ENCODE peak calls at places on chromosomes 1 and 21, in seven cellular contexts. One of them, this sample, is unnamed.

GRCh38 chr1:245277276-245277675 is 122.5 kb downstream of the KIF26B start:
- DNase-seq in right lobe of liver: no peak
- DNase-seq in upper lobe of right lung: no peak
- DNase-seq in neural progenitor cell: peak; percentile 57
- DNase-seq in Panc1: no peak
- DNase-seq in pancreas: no peak
- DNase-seq in lung: no peak
- DNase-seq in this sample: no peak

GRCh38 chr1:108815566-108815965 is 41.3 kb downstream of the AKNAD1 start:
- DNase-seq in right lobe of liver: no peak
- DNase-seq in upper lobe of right lung: no peak
- DNase-seq in neural progenitor cell: no peak
- DNase-seq in Panc1: no peak
- DNase-seq in pancreas: no peak
- DNase-seq in lung: no peak
- DNase-seq in this sample: no peak

GRCh38 chr1:109838838-109839240 is 71.8 kb upstream of the CSF1 start:
- DNase-seq in right lobe of liver: no peak
- DNase-seq in upper lobe of right lung: no peak
- DNase-seq in neural progenitor cell: no peak
- DNase-seq in Panc1: no peak
- DNase-seq in pancreas: no peak
- DNase-seq in lung: no peak
- DNase-seq in this sample: peak; percentile 73

GRCh38 chr1:77018386-77019156 is 151.3 kb downstream of the ST6GALNAC5 start:
- DNase-seq in right lobe of liver: no peak
- DNase-seq in upper lobe of right lung: no peak
- DNase-seq in neural progenitor cell: no peak
- DNase-seq in Panc1: no peak
- DNase-seq in pancreas: no peak
- DNase-seq in lung: no peak
- DNase-seq in this sample: no peak

GRCh38 chr1:167795810-167796740 is 74.3 kb downstream of the MPZL1 start:
- DNase-seq in right lobe of liver: no peak
- DNase-seq in upper lobe of right lung: no peak
- DNase-seq in neural progenitor cell: no peak
- DNase-seq in Panc1: no peak
- DNase-seq in pancreas: no peak
- DNase-seq in lung: no peak
- DNase-seq in this sample: no peak

GRCh38 chr1:27307851-27308598 is 13.9 kb upstream of the TMEM222 start:
- DNase-seq in right lobe of liver: no peak
- DNase-seq in upper lobe of right lung: peak; percentile 34
- DNase-seq in neural progenitor cell: peak; percentile 39
- DNase-seq in Panc1: no peak
- DNase-seq in pancreas: no peak
- DNase-seq in lung: no peak
- DNase-seq in this sample: no peak

GRCh38 chr1:93028542-93028941 is 50.5 kb upstream of the MTF2 start:
- DNase-seq in right lobe of liver: no peak
- DNase-seq in upper lobe of right lung: no peak
- DNase-seq in neural progenitor cell: no peak
- DNase-seq in Panc1: no peak
- DNase-seq in pancreas: no peak
- DNase-seq in lung: no peak
- DNase-seq in this sample: no peak

GRCh38 chr1:58755468-58755872 is 28.4 kb downstream of the JUN start:
- DNase-seq in right lobe of liver: peak; percentile 83
- DNase-seq in upper lobe of right lung: peak; percentile 69
- DNase-seq in neural progenitor cell: no peak
- DNase-seq in Panc1: peak; percentile 83
- DNase-seq in pancreas: peak; percentile 16
- DNase-seq in lung: peak; percentile 78
- DNase-seq in this sample: peak; percentile 67

GRCh38 chr1:227761621-227762230 is 26.5 kb downstream of the SNAP47 start:
- DNase-seq in right lobe of liver: no peak
- DNase-seq in upper lobe of right lung: no peak
- DNase-seq in neural progenitor cell: no peak
- DNase-seq in Panc1: no peak
- DNase-seq in pancreas: no peak
- DNase-seq in lung: no peak
- DNase-seq in this sample: no peak

GRCh38 chr1:117802546-117803257 is 126.7 kb downstream of the GDAP2 start:
- DNase-seq in right lobe of liver: no peak
- DNase-seq in upper lobe of right lung: no peak
- DNase-seq in neural progenitor cell: no peak
- DNase-seq in Panc1: no peak
- DNase-seq in pancreas: no peak
- DNase-seq in lung: no peak
- DNase-seq in this sample: no peak

GRCh38 chr1:41762251-41762650 is 156.5 kb downstream of the HIVEP3 start:
- DNase-seq in right lobe of liver: no peak
- DNase-seq in upper lobe of right lung: no peak
- DNase-seq in neural progenitor cell: peak; percentile 47
- DNase-seq in Panc1: no peak
- DNase-seq in pancreas: no peak
- DNase-seq in lung: no peak
- DNase-seq in this sample: no peak

GRCh38 chr21:37766104-37766503 is 150.2 kb downstream of the KCNJ6 start:
- DNase-seq in right lobe of liver: no peak
- DNase-seq in upper lobe of right lung: no peak
- DNase-seq in neural progenitor cell: no peak
- DNase-seq in Panc1: no peak
- DNase-seq in pancreas: no peak
- DNase-seq in lung: no peak
- DNase-seq in this sample: no peak

GRCh38 chr1:19786988-19787423 is 12.7 kb downstream of the TMCO4 start:
- DNase-seq in right lobe of liver: no peak
- DNase-seq in upper lobe of right lung: no peak
- DNase-seq in neural progenitor cell: no peak
- DNase-seq in Panc1: no peak
- DNase-seq in pancreas: peak; percentile 26
- DNase-seq in lung: peak; percentile 34
- DNase-seq in this sample: no peak

GRCh38 chr21:45300786-45301520 is 13.3 kb upstream of the POFUT2 start:
- DNase-seq in right lobe of liver: peak; percentile 23
- DNase-seq in upper lobe of right lung: peak; percentile 60
- DNase-seq in neural progenitor cell: no peak
- DNase-seq in Panc1: no peak
- DNase-seq in pancreas: no peak
- DNase-seq in lung: no peak
- DNase-seq in this sample: no peak

GRCh38 chr21:28247454-28248020 is 745.1 kb downstream of the LTN1 start:
- DNase-seq in right lobe of liver: no peak
- DNase-seq in upper lobe of right lung: no peak
- DNase-seq in neural progenitor cell: no peak
- DNase-seq in Panc1: no peak
- DNase-seq in pancreas: no peak
- DNase-seq in lung: no peak
- DNase-seq in this sample: no peak
- H3K9me3 ChIP-seq in right lobe of liver: no peaks in the 10 kb centered on the region
- H3K9me3 ChIP-seq in upper lobe of right lung: no peaks in the 10 kb centered on the region
- H3K9me3 ChIP-seq in neural progenitor cell: no peaks in the 10 kb centered on the region
- H3K9me3 ChIP-seq in Panc1: no peaks in the 10 kb centered on the region
- H3K9me3 ChIP-seq in pancreas: no peaks in the 10 kb centered on the region
- H3K9me3 ChIP-seq in lung: no peaks in the 10 kb centered on the region
- H3K9me3 ChIP-seq in this sample: no peaks in the 10 kb centered on the region

GRCh38 chr1:156086256-156086662 is 4.0 kb upstream of the MEX3A start:
- DNase-seq in right lobe of liver: peak; percentile 78
- DNase-seq in upper lobe of right lung: no peak
- DNase-seq in neural progenitor cell: peak; percentile 83
- DNase-seq in Panc1: no peak
- DNase-seq in pancreas: peak; percentile 46
- DNase-seq in lung: peak; percentile 57
- DNase-seq in this sample: peak; percentile 80
- H3K27ac ChIP-seq in right lobe of liver: no peak overlapping the region
- H3K27ac ChIP-seq in upper lobe of right lung: no peak overlapping the region
- H3K27ac ChIP-seq in neural progenitor cell: peak overlapping the region; percentile 79
- H3K27ac ChIP-seq in Panc1: no peak overlapping the region
- H3K27ac ChIP-seq in pancreas: no peak overlapping the region
- H3K27ac ChIP-seq in lung: no peak overlapping the region
- H3K27ac ChIP-seq in this sample: no peak overlapping the region

GRCh38 chr1:150888727-150889126 is 1.8 kb downstream of the CTXND2 start:
- DNase-seq in right lobe of liver: no peak
- DNase-seq in upper lobe of right lung: no peak
- DNase-seq in neural progenitor cell: no peak
- DNase-seq in Panc1: no peak
- DNase-seq in pancreas: no peak
- DNase-seq in lung: no peak
- DNase-seq in this sample: no peak
- TF ChIP-seq CTCF in right lobe of liver: no peak
- TF ChIP-seq CTCF in upper lobe of right lung: no peak
- TF ChIP-seq CTCF in neural progenitor cell: no peak
- TF ChIP-seq CTCF in Panc1: no peak
- TF ChIP-seq CTCF in pancreas: no peak
- TF ChIP-seq CTCF in lung: no peak
- TF ChIP-seq CTCF in this sample: no peak

GRCh38 chr1:102852583-102852982 is 255.7 kb downstream of the COL11A1 start:
- DNase-seq in right lobe of liver: no peak
- DNase-seq in upper lobe of right lung: no peak
- DNase-seq in neural progenitor cell: peak; percentile 4
- DNase-seq in Panc1: no peak
- DNase-seq in pancreas: no peak
- DNase-seq in lung: no peak
- DNase-seq in this sample: no peak
- H3K9me3 ChIP-seq in right lobe of liver: no peaks in the 10 kb centered on the region
- H3K9me3 ChIP-seq in upper lobe of right lung: no peaks in the 10 kb centered on the region
- H3K9me3 ChIP-seq in neural progenitor cell: no peaks in the 10 kb centered on the region
- H3K9me3 ChIP-seq in Panc1: no peaks in the 10 kb centered on the region
- H3K9me3 ChIP-seq in pancreas: no peaks in the 10 kb centered on the region
- H3K9me3 ChIP-seq in lung: no peaks in the 10 kb centered on the region
- H3K9me3 ChIP-seq in this sample: no peaks in the 10 kb centered on the region

GRCh38 chr1:209104646-209105045 is 478.9 kb upstream of the CAMK1G start:
- DNase-seq in right lobe of liver: no peak
- DNase-seq in upper lobe of right lung: no peak
- DNase-seq in neural progenitor cell: no peak
- DNase-seq in Panc1: no peak
- DNase-seq in pancreas: no peak
- DNase-seq in lung: no peak
- DNase-seq in this sample: no peak
- H3K27ac ChIP-seq in right lobe of liver: no peak overlapping the region
- H3K27ac ChIP-seq in upper lobe of right lung: no peak overlapping the region
- H3K27ac ChIP-seq in neural progenitor cell: no peak overlapping the region
- H3K27ac ChIP-seq in Panc1: no peak overlapping the region
- H3K27ac ChIP-seq in pancreas: no peak overlapping the region
- H3K27ac ChIP-seq in lung: no peak overlapping the region
- H3K27ac ChIP-seq in this sample: no peak overlapping the region

GRCh38 chr1:180631766-180632325 is at the start of gene XPR1:
- DNase-seq in right lobe of liver: peak; percentile 98
- DNase-seq in upper lobe of right lung: peak; percentile 99
- DNase-seq in neural progenitor cell: peak; percentile 100
- DNase-seq in Panc1: peak; percentile 92
- DNase-seq in pancreas: peak; percentile 99
- DNase-seq in lung: peak; percentile 99
- DNase-seq in this sample: peak; percentile 99
- TF ChIP-seq CTCF in right lobe of liver: peak; percentile 33
- TF ChIP-seq CTCF in upper lobe of right lung: peak; percentile 45
- TF ChIP-seq CTCF in neural progenitor cell: no peak
- TF ChIP-seq CTCF in Panc1: peak; percentile 1
- TF ChIP-seq CTCF in pancreas: no peak
- TF ChIP-seq CTCF in lung: peak; percentile 19
- TF ChIP-seq CTCF in this sample: peak; percentile 46

GRCh38 chr1:147466543-147466942 is 74.8 kb upstream of the BCL9 start:
- DNase-seq in right lobe of liver: no peak
- DNase-seq in upper lobe of right lung: no peak
- DNase-seq in neural progenitor cell: no peak
- DNase-seq in Panc1: no peak
- DNase-seq in pancreas: no peak
- DNase-seq in lung: no peak
- DNase-seq in this sample: no peak
- H3K9me3 ChIP-seq in right lobe of liver: peaks cover 3% of the 10 kb centered on the region
- H3K9me3 ChIP-seq in upper lobe of right lung: peaks cover 4% of the 10 kb centered on the region
- H3K9me3 ChIP-seq in neural progenitor cell: no peaks in the 10 kb centered on the region
- H3K9me3 ChIP-seq in Panc1: no peaks in the 10 kb centered on the region
- H3K9me3 ChIP-seq in pancreas: no peaks in the 10 kb centered on the region
- H3K9me3 ChIP-seq in lung: peaks cover 8% of the 10 kb centered on the region
- H3K9me3 ChIP-seq in this sample: no peaks in the 10 kb centered on the region

GRCh38 chr1:46401964-46402626 is 8.0 kb downstream of the FAAH start:
- DNase-seq in right lobe of liver: peak; percentile 70
- DNase-seq in upper lobe of right lung: peak; percentile 92
- DNase-seq in neural progenitor cell: peak; percentile 20
- DNase-seq in Panc1: no peak
- DNase-seq in pancreas: peak; percentile 94
- DNase-seq in lung: peak; percentile 90
- DNase-seq in this sample: peak; percentile 83
- H3K27ac ChIP-seq in right lobe of liver: no peak overlapping the region
- H3K27ac ChIP-seq in upper lobe of right lung: peak overlapping the region; percentile 58
- H3K27ac ChIP-seq in neural progenitor cell: no peak overlapping the region
- H3K27ac ChIP-seq in Panc1: no peak overlapping the region
- H3K27ac ChIP-seq in pancreas: peak overlapping the region; percentile 20
- H3K27ac ChIP-seq in lung: no peak overlapping the region
- H3K27ac ChIP-seq in this sample: no peak overlapping the region

DNA sequence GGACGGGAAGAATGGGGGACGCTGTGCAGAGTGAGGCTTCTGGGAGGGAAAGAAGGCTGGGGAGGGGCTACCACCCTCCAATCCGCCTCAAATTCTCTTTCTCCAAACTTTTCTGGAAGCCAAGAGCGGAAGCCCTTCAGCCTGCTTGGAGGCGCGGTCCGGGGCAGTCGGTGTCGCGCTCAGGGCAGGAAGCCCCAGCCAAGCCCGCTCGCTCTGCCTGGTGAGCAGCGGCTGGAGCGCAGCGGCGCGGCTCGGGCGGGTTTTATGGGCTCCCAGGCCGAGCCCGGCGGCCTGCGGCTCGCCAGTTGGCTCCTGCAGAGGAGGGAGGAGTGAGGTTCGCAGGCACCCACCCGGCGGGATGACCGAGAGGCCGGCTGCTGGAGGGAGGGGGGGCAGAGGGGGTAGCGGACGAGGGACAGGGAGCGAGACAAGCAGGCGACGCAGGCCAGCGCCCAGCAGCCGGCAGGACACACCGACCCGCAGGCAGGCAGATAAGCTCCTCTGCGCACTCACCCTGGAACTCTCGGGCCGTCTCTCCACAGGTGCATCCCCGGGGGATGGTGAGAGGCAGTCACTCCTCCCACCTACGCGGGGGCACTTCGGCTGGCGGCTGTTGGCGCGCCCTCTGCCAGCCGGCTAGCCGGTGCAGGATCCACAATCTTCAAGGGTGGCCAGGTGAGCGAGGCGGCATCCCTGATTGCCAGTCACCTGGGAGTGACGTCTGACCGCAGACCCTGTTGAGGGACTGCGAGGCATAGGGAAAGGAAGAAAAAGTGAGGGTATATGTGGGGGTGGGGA is at the start of gene AVPR1B:
- DNase-seq in right lobe of liver: peak; percentile 47
- DNase-seq in upper lobe of right lung: peak; percentile 71
- DNase-seq in neural progenitor cell: peak; percentile 75
- DNase-seq in Panc1: no peak
- DNase-seq in pancreas: peak; percentile 39
- DNase-seq in lung: no peak
- DNase-seq in this sample: no peak
- TF ChIP-seq CTCF in right lobe of liver: no peak
- TF ChIP-seq CTCF in upper lobe of right lung: no peak
- TF ChIP-seq CTCF in neural progenitor cell: peak; percentile 39
- TF ChIP-seq CTCF in Panc1: no peak
- TF ChIP-seq CTCF in pancreas: no peak
- TF ChIP-seq CTCF in lung: no peak
- TF ChIP-seq CTCF in this sample: no peak

DNA sequence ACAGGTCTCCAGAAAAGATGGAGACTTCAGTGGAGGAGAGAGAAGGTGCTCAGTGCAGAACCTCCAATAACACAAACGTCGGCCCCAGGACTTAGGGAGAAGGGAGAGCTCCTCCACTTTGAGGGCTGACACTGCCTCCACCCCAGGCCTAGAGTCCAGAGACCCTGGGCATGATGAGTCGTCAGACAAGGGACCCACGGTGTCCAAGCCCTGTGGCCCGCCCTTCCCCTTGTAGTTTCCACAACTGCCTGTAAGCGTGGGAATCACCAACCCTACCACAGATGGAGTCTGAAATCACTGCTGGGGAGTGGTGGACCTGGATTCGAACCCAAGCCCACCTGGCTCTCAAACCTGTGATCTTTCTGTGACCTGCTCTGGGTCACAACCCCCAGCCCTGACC is 281.1 kb downstream of the NPHP4 start:
- DNase-seq in right lobe of liver: no peak
- DNase-seq in upper lobe of right lung: no peak
- DNase-seq in neural progenitor cell: no peak
- DNase-seq in Panc1: no peak
- DNase-seq in pancreas: no peak
- DNase-seq in lung: no peak
- DNase-seq in this sample: no peak
- H3K9me3 ChIP-seq in right lobe of liver: no peaks in the 10 kb centered on the region
- H3K9me3 ChIP-seq in upper lobe of right lung: no peaks in the 10 kb centered on the region
- H3K9me3 ChIP-seq in neural progenitor cell: peaks cover 6% of the 10 kb centered on the region
- H3K9me3 ChIP-seq in Panc1: no peaks in the 10 kb centered on the region
- H3K9me3 ChIP-seq in pancreas: no peaks in the 10 kb centered on the region
- H3K9me3 ChIP-seq in lung: no peaks in the 10 kb centered on the region
- H3K9me3 ChIP-seq in this sample: no peaks in the 10 kb centered on the region

This sample was measured in adrenal gland.